ENCODE peak calls at places on chromosomes 12 and 14, in seven cellular contexts. One of them, this sample, is unnamed.

GRCh38 chr12:30026621-30027234 is 243.0 kb upstream of the TMTC1 start:
- DNase-seq in HCT116: no peak
- DNase-seq in cardiac muscle cell: peak; percentile 90
- DNase-seq in GM12878: no peak
- DNase-seq in SJSA1: peak; percentile 62
- DNase-seq in CD4-positive, alpha-beta memory T cell: no peak
- DNase-seq in neural progenitor cell: no peak
- DNase-seq in this sample: no peak

GRCh38 chr14:57812000-57812399 is 53.9 kb downstream of the SLC35F4 start:
- DNase-seq in HCT116: no peak
- DNase-seq in cardiac muscle cell: no peak
- DNase-seq in neural progenitor cell: no peak
- DNase-seq in CD4-positive, alpha-beta memory T cell: no peak
- DNase-seq in GM12878: no peak
- DNase-seq in SJSA1: no peak
- DNase-seq in this sample: no peak

GRCh38 chr12:82687020-82687951 is 580 bp downstream of the TMTC2 start:
- DNase-seq in GM12878: no peak
- DNase-seq in HCT116: peak; percentile 35
- DNase-seq in CD4-positive, alpha-beta memory T cell: peak; percentile 70
- DNase-seq in cardiac muscle cell: peak; percentile 41
- DNase-seq in neural progenitor cell: peak; percentile 72
- DNase-seq in SJSA1: peak; percentile 1
- DNase-seq in this sample: peak; percentile 57

GRCh38 chr12:10716704-10717315 is 6.3 kb downstream of the YBX3 start:
- DNase-seq in CD4-positive, alpha-beta memory T cell: no peak
- DNase-seq in HCT116: peak; percentile 75
- DNase-seq in neural progenitor cell: peak; percentile 8
- DNase-seq in GM12878: no peak
- DNase-seq in SJSA1: peak; percentile 87
- DNase-seq in cardiac muscle cell: peak; percentile 91
- DNase-seq in this sample: no peak

GRCh38 chr12:75660805-75661404 is 149.5 kb upstream of the KRR1 start:
- DNase-seq in neural progenitor cell: no peak
- DNase-seq in GM12878: no peak
- DNase-seq in cardiac muscle cell: no peak
- DNase-seq in CD4-positive, alpha-beta memory T cell: no peak
- DNase-seq in SJSA1: peak; percentile 39
- DNase-seq in HCT116: peak; percentile 73
- DNase-seq in this sample: no peak

GRCh38 chr14:64806202-64806861 is 73.4 kb downstream of the SPTB start:
- DNase-seq in neural progenitor cell: no peak
- DNase-seq in GM12878: no peak
- DNase-seq in CD4-positive, alpha-beta memory T cell: no peak
- DNase-seq in cardiac muscle cell: peak; percentile 16
- DNase-seq in SJSA1: peak; percentile 89
- DNase-seq in HCT116: no peak
- DNase-seq in this sample: no peak

GRCh38 chr14:44966601-44967336 is 4.8 kb downstream of the TOGARAM1 start:
- DNase-seq in CD4-positive, alpha-beta memory T cell: no peak
- DNase-seq in cardiac muscle cell: peak; percentile 11
- DNase-seq in SJSA1: no peak
- DNase-seq in GM12878: no peak
- DNase-seq in neural progenitor cell: peak; percentile 2
- DNase-seq in HCT116: no peak
- DNase-seq in this sample: no peak

GRCh38 chr12:49331360-49332222 is 5.4 kb downstream of the C1QL4 start:
- DNase-seq in CD4-positive, alpha-beta memory T cell: no peak
- DNase-seq in SJSA1: peak; percentile 34
- DNase-seq in cardiac muscle cell: peak; percentile 84
- DNase-seq in neural progenitor cell: peak; percentile 85
- DNase-seq in HCT116: peak; percentile 43
- DNase-seq in GM12878: no peak
- DNase-seq in this sample: no peak

GRCh38 chr12:131348226-131349010 is 362.5 kb upstream of the SFSWAP start:
- DNase-seq in HCT116: no peak
- DNase-seq in GM12878: no peak
- DNase-seq in SJSA1: no peak
- DNase-seq in cardiac muscle cell: no peak
- DNase-seq in neural progenitor cell: no peak
- DNase-seq in CD4-positive, alpha-beta memory T cell: no peak
- DNase-seq in this sample: no peak

GRCh38 chr14:23564876-23565275 is 2.7 kb downstream of the AP1G2 start:
- DNase-seq in GM12878: no peak
- DNase-seq in neural progenitor cell: no peak
- DNase-seq in cardiac muscle cell: no peak
- DNase-seq in HCT116: no peak
- DNase-seq in SJSA1: no peak
- DNase-seq in CD4-positive, alpha-beta memory T cell: no peak
- DNase-seq in this sample: no peak

GRCh38 chr14:93723001-93723400 is 65.3 kb downstream of the PRIMA1 start:
- DNase-seq in SJSA1: no peak
- DNase-seq in cardiac muscle cell: no peak
- DNase-seq in GM12878: no peak
- DNase-seq in HCT116: no peak
- DNase-seq in neural progenitor cell: no peak
- DNase-seq in CD4-positive, alpha-beta memory T cell: no peak
- DNase-seq in this sample: no peak

GRCh38 chr12:6538420-6539275 is 4.3 kb downstream of the GAPDH start:
- DNase-seq in cardiac muscle cell: peak; percentile 48
- DNase-seq in HCT116: no peak
- DNase-seq in neural progenitor cell: no peak
- DNase-seq in CD4-positive, alpha-beta memory T cell: no peak
- DNase-seq in SJSA1: peak; percentile 6
- DNase-seq in GM12878: no peak
- DNase-seq in this sample: no peak

GRCh38 chr12:49019120-49019430 is 499 bp upstream of the PRKAG1 start:
- DNase-seq in CD4-positive, alpha-beta memory T cell: no peak
- DNase-seq in GM12878: no peak
- DNase-seq in HCT116: no peak
- DNase-seq in cardiac muscle cell: no peak
- DNase-seq in SJSA1: no peak
- DNase-seq in neural progenitor cell: no peak
- DNase-seq in this sample: no peak

GRCh38 chr12:15563683-15564082 is 225.5 kb downstream of the EPS8 start:
- DNase-seq in SJSA1: no peak
- DNase-seq in CD4-positive, alpha-beta memory T cell: peak; percentile 34
- DNase-seq in cardiac muscle cell: peak; percentile 72
- DNase-seq in HCT116: no peak
- DNase-seq in neural progenitor cell: no peak
- DNase-seq in GM12878: no peak
- DNase-seq in this sample: peak; percentile 41

GRCh38 chr14:34931206-34931605 is 51.6 kb upstream of the SRP54 start:
- DNase-seq in GM12878: peak; percentile 9
- DNase-seq in CD4-positive, alpha-beta memory T cell: peak; percentile 85
- DNase-seq in neural progenitor cell: no peak
- DNase-seq in HCT116: no peak
- DNase-seq in SJSA1: no peak
- DNase-seq in cardiac muscle cell: peak; percentile 4
- DNase-seq in this sample: no peak

DNA sequence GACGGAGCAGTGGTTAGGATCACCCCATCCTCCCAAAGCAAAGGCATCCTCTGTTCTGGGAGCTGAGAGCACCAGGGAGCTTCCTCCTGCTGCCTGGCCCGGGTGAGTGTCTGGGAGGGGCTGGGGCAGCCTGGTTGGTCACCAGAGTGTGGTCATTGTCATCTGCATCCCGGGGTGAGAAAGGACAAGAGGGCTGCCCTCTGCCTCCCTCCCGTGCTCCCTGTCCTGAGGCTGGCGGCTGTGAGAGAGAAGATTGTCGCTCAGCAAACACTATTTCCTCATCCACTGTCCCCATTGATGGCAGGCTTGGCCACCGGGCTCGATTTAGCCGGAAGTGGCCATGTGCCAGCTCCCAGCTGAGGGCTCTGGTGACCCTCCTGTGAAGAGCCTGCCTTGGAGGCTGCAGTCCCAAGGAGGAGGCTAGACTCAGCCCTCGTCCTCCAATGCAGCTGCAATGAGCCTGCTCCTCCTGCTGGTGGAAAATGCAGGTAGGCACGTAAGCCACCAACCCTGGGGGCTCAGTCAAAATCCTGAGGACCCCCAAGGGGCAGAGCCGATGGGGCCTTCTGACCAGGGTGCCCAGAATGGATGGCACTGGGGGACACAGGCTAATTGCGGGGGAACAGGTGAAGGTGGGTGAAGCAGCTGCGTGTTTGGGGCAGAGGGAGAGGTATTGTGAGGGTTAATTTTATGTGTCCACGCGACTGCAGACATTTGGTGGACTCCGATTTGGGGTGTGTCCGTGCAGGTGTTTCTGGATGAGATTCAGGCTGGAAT is 155.7 kb downstream of the KIF26A start:
- DNase-seq in cardiac muscle cell: no peak
- DNase-seq in CD4-positive, alpha-beta memory T cell: no peak
- DNase-seq in SJSA1: no peak
- DNase-seq in neural progenitor cell: peak; percentile 41
- DNase-seq in GM12878: no peak
- DNase-seq in HCT116: no peak
- DNase-seq in this sample: no peak
- H3K9me3 ChIP-seq in cardiac muscle cell: no peaks in the 10 kb centered on the region
- H3K9me3 ChIP-seq in CD4-positive, alpha-beta memory T cell: no peaks in the 10 kb centered on the region
- H3K9me3 ChIP-seq in SJSA1: no peaks in the 10 kb centered on the region
- H3K9me3 ChIP-seq in neural progenitor cell: no peaks in the 10 kb centered on the region
- H3K9me3 ChIP-seq in GM12878: no peaks in the 10 kb centered on the region
- H3K9me3 ChIP-seq in HCT116: no peaks in the 10 kb centered on the region
- H3K9me3 ChIP-seq in this sample: no peaks in the 10 kb centered on the region

GRCh38 chr14:61417890-61418455 is 96.6 kb downstream of the PRKCH start:
- DNase-seq in neural progenitor cell: no peak
- DNase-seq in CD4-positive, alpha-beta memory T cell: no peak
- DNase-seq in cardiac muscle cell: no peak
- DNase-seq in HCT116: no peak
- DNase-seq in GM12878: no peak
- DNase-seq in SJSA1: no peak
- DNase-seq in this sample: no peak
- H3K27ac ChIP-seq in neural progenitor cell: no peak overlapping the region
- H3K27ac ChIP-seq in CD4-positive, alpha-beta memory T cell: no peak overlapping the region
- H3K27ac ChIP-seq in cardiac muscle cell: peak overlapping the region; percentile 88
- H3K27ac ChIP-seq in HCT116: no peak overlapping the region
- H3K27ac ChIP-seq in GM12878: no peak overlapping the region
- H3K27ac ChIP-seq in SJSA1: no peak overlapping the region
- H3K27ac ChIP-seq in this sample: no peak overlapping the region

DNA sequence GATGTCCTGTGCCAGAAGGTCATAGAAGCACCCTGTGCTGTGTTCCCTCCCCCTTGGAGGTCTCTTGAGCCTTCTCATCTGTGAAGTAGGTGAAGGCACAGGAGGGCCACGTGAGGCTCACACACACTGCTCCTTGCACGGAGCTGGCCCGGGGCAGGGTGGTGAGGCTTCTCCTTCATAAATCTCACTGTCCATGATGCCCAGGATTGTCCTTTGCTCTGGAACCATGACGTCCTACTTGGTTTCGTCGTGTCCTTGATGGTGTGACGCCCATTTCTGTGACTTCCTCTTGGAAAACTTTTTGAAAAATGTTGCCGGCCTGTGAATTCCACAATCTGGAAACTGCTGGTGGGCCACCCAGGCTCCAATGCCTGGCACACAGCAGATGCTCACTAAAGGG is 34.4 kb downstream of the SH2B3 start:
- DNase-seq in CD4-positive, alpha-beta memory T cell: no peak
- DNase-seq in cardiac muscle cell: no peak
- DNase-seq in SJSA1: no peak
- DNase-seq in GM12878: no peak
- DNase-seq in HCT116: no peak
- DNase-seq in neural progenitor cell: no peak
- DNase-seq in this sample: no peak
- H3K4me1 ChIP-seq in CD4-positive, alpha-beta memory T cell: peaks cover 97% of the 10 kb centered on the region
- H3K4me1 ChIP-seq in cardiac muscle cell: peaks cover 1% of the 10 kb centered on the region
- H3K4me1 ChIP-seq in SJSA1: peaks cover 27% of the 10 kb centered on the region
- H3K4me1 ChIP-seq in GM12878: peaks cover 91% of the 10 kb centered on the region
- H3K4me1 ChIP-seq in HCT116: peaks cover 23% of the 10 kb centered on the region
- H3K4me1 ChIP-seq in neural progenitor cell: no peaks in the 10 kb centered on the region
- H3K4me1 ChIP-seq in this sample: peaks cover 91% of the 10 kb centered on the region

GRCh38 chr14:31275731-31276130 is 68.1 kb upstream of the HECTD1 start:
- DNase-seq in HCT116: peak; percentile 34
- DNase-seq in cardiac muscle cell: no peak
- DNase-seq in GM12878: no peak
- DNase-seq in CD4-positive, alpha-beta memory T cell: no peak
- DNase-seq in SJSA1: no peak
- DNase-seq in neural progenitor cell: no peak
- DNase-seq in this sample: no peak
- H3K9me3 ChIP-seq in HCT116: peaks cover 5% of the 10 kb centered on the region
- H3K9me3 ChIP-seq in cardiac muscle cell: peaks cover 3% of the 10 kb centered on the region
- H3K9me3 ChIP-seq in GM12878: no peaks in the 10 kb centered on the region
- H3K9me3 ChIP-seq in CD4-positive, alpha-beta memory T cell: no peaks in the 10 kb centered on the region
- H3K9me3 ChIP-seq in SJSA1: peaks cover 4% of the 10 kb centered on the region
- H3K9me3 ChIP-seq in neural progenitor cell: peaks cover 21% of the 10 kb centered on the region
- H3K9me3 ChIP-seq in this sample: no peaks in the 10 kb centered on the region

This sample was measured in CD8-positive, alpha-beta memory T cell.